ENCODE peak calls at places on chromosome 3, in eight cellular contexts. One of them, this sample, is unnamed.

GRCh38 chr3:58719684-58720083 is 53.1 kb upstream of the FAM3D start:
- DNase-seq in cardiac fibroblast: no peak
- DNase-seq in Peyer's patch: no peak
- DNase-seq in left ventricle myocardium inferior: no peak
- DNase-seq in heart left ventricle: no peak
- DNase-seq in astrocyte: no peak
- DNase-seq in AG04450: no peak
- DNase-seq in thoracic aorta: no peak
- DNase-seq in this sample: no peak

GRCh38 chr3:15815696-15816095 is 17.9 kb upstream of the ANKRD28 start:
- DNase-seq in cardiac fibroblast: peak
- DNase-seq in heart left ventricle: no peak
- DNase-seq in astrocyte: peak
- DNase-seq in AG04450: peak
- DNase-seq in thoracic aorta: no peak
- DNase-seq in left ventricle myocardium inferior: no peak
- DNase-seq in Peyer's patch: no peak
- DNase-seq in this sample: no peak

GRCh38 chr3:34856577-34856976 is 782.7 kb upstream of the ARPP21 start:
- DNase-seq in thoracic aorta: no peak
- DNase-seq in AG04450: no peak
- DNase-seq in cardiac fibroblast: no peak
- DNase-seq in left ventricle myocardium inferior: no peak
- DNase-seq in Peyer's patch: no peak
- DNase-seq in heart left ventricle: no peak
- DNase-seq in astrocyte: no peak
- DNase-seq in this sample: no peak

GRCh38 chr3:140117111-140117526 is 182.1 kb downstream of the CLSTN2 start:
- DNase-seq in cardiac fibroblast: no peak
- DNase-seq in heart left ventricle: no peak
- DNase-seq in astrocyte: no peak
- DNase-seq in left ventricle myocardium inferior: no peak
- DNase-seq in Peyer's patch: no peak
- DNase-seq in thoracic aorta: no peak
- DNase-seq in AG04450: no peak
- DNase-seq in this sample: no peak

GRCh38 chr3:148253713-148254112 is 444.0 kb upstream of the AGTR1 start:
- DNase-seq in Peyer's patch: no peak
- DNase-seq in left ventricle myocardium inferior: no peak
- DNase-seq in thoracic aorta: no peak
- DNase-seq in heart left ventricle: no peak
- DNase-seq in AG04450: no peak
- DNase-seq in cardiac fibroblast: no peak
- DNase-seq in astrocyte: no peak
- DNase-seq in this sample: no peak

GRCh38 chr3:22748453-22748852 is 454.7 kb upstream of the UBE2E2 start:
- DNase-seq in astrocyte: no peak
- DNase-seq in Peyer's patch: no peak
- DNase-seq in AG04450: no peak
- DNase-seq in cardiac fibroblast: no peak
- DNase-seq in left ventricle myocardium inferior: no peak
- DNase-seq in thoracic aorta: no peak
- DNase-seq in heart left ventricle: no peak
- DNase-seq in this sample: no peak

GRCh38 chr3:113051827-113052226 is 61.0 kb downstream of the GTPBP8 start:
- DNase-seq in thoracic aorta: no peak
- DNase-seq in astrocyte: peak
- DNase-seq in Peyer's patch: no peak
- DNase-seq in cardiac fibroblast: peak
- DNase-seq in heart left ventricle: no peak
- DNase-seq in left ventricle myocardium inferior: no peak
- DNase-seq in AG04450: no peak
- DNase-seq in this sample: no peak

GRCh38 chr3:24156466-24156865 is 211.4 kb downstream of the NR1D2 start:
- DNase-seq in Peyer's patch: no peak
- DNase-seq in thoracic aorta: no peak
- DNase-seq in astrocyte: peak
- DNase-seq in left ventricle myocardium inferior: no peak
- DNase-seq in cardiac fibroblast: peak
- DNase-seq in AG04450: no peak
- DNase-seq in heart left ventricle: no peak
- DNase-seq in this sample: no peak

DNA sequence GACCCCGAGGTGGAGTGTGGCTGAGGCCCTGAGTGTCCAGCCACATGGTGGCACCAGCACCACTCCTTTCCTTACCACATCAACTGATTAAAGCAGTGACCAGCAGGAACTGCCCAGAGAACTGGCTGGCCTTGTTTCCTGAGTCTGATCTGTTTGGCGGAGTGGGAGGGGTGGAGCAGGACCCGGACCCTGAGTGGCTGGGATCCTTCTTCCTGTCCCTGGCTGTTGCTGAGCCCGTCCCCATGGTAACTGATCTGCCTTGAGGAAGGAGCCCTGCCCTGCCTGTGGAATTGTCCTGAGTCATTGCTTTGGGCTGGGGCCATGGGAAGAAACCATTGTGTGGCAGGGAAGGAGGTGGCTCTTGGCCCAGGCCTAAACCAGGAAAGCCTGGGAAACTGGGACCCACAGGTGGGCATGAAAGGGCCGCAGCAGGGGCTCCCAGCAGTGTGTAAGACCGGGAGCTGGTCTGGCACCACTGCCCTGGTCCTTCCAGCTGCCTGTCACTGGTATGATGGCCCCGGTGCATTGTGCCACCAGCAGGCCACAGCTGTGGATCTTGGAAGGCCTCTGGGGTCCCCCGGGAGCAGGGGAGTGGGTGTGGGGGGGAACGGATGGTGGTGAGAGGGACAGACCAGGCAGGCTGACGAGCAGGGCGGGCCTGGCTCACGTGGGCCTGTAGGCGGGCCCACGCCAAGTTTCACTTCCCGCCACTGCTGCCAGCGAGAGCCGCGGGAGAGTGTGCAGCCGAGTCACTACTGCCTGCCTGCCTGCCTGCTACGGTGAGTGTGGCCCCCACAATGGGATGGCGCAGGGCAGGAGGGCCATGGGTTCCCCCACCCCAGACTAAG is 19.2 kb downstream of the ATRIP start:
- DNase-seq in AG04450: peak
- DNase-seq in left ventricle myocardium inferior: peak
- DNase-seq in heart left ventricle: peak
- DNase-seq in astrocyte: peak
- DNase-seq in thoracic aorta: peak
- DNase-seq in Peyer's patch: peak
- DNase-seq in cardiac fibroblast: peak
- DNase-seq in this sample: peak
- TF ChIP-seq CTCF in AG04450: peak
- TF ChIP-seq CTCF in left ventricle myocardium inferior: peak
- TF ChIP-seq CTCF in heart left ventricle: peak
- TF ChIP-seq CTCF in astrocyte: peak
- TF ChIP-seq CTCF in thoracic aorta: peak
- TF ChIP-seq CTCF in Peyer's patch: peak
- TF ChIP-seq CTCF in cardiac fibroblast: peak
- TF ChIP-seq CTCF in this sample: no peak

DNA sequence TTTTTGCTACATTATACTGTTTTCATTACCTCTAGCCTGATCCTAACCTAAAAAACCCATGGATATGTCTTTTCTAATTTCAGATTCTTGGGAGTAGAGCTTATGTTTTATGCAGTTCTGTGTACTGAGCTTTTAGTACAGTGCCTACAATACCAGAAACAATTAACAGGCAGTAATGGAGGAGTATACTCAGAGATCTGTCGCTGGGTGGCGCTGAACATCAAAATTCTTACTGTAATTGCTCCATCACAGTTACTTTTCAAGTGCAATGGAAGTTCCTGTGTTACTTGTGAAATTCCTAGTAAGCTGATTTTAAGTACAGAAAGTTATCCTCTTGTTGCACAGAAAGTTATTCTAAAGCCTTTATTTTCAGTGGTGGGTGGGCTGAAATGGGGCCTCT is 66.9 kb downstream of the RNF13 start:
- DNase-seq in thoracic aorta: no peak
- DNase-seq in AG04450: peak
- DNase-seq in left ventricle myocardium inferior: peak
- DNase-seq in astrocyte: peak
- DNase-seq in cardiac fibroblast: peak
- DNase-seq in heart left ventricle: peak
- DNase-seq in Peyer's patch: peak
- DNase-seq in this sample: peak
- TF ChIP-seq CTCF in thoracic aorta: peak
- TF ChIP-seq CTCF in AG04450: peak
- TF ChIP-seq CTCF in left ventricle myocardium inferior: peak
- TF ChIP-seq CTCF in astrocyte: peak
- TF ChIP-seq CTCF in cardiac fibroblast: peak
- TF ChIP-seq CTCF in heart left ventricle: peak
- TF ChIP-seq CTCF in Peyer's patch: peak
- TF ChIP-seq CTCF in this sample: peak

GRCh38 chr3:190513409-190514162 is at the start of gene IL1RAP:
- DNase-seq in astrocyte: peak
- DNase-seq in AG04450: peak
- DNase-seq in left ventricle myocardium inferior: peak
- DNase-seq in heart left ventricle: peak
- DNase-seq in cardiac fibroblast: peak
- DNase-seq in thoracic aorta: peak
- DNase-seq in Peyer's patch: peak
- DNase-seq in this sample: peak
- TF ChIP-seq CTCF in astrocyte: peak
- TF ChIP-seq CTCF in AG04450: peak
- TF ChIP-seq CTCF in left ventricle myocardium inferior: peak
- TF ChIP-seq CTCF in heart left ventricle: peak
- TF ChIP-seq CTCF in cardiac fibroblast: no peak
- TF ChIP-seq CTCF in thoracic aorta: peak
- TF ChIP-seq CTCF in Peyer's patch: peak
- TF ChIP-seq CTCF in this sample: peak

DNA sequence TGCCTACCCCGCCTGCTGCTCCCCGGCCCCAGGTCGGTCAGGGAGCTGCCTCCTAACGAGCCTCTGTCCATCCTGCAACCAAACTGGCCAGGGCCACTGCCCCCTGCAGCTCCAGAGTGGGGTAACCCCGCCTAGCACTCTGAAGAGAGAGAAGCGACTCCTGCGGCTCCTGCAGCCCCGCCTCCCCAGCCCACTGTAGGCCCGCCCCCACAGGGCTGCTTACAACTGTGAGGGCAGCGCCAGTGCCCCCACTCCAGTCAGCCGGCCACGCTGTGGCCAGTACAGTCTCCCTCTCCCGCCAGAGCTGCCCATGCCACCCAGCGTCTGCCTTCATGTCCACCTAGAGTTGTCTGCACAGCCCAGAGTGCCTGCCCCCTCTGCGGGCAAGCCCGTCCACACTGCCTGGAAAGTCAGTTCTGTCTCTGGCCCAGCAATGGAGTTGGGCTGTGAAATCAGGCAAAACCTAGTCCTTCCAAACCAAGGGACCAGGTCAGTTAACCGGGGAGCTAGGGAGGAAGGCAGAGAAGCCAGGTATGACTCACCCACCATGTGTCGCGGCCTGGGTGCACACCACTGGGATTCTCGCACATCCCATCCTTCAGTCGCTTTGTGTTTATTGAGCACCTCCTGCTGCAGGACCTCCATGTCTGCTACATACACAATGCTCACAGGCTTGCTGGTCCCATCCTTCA is 2.4 kb downstream of the UCN2 start:
- DNase-seq in AG04450: no peak
- DNase-seq in heart left ventricle: peak
- DNase-seq in cardiac fibroblast: peak
- DNase-seq in astrocyte: peak
- DNase-seq in left ventricle myocardium inferior: peak
- DNase-seq in thoracic aorta: no peak
- DNase-seq in Peyer's patch: no peak
- DNase-seq in this sample: peak
- TF ChIP-seq CTCF in AG04450: peak
- TF ChIP-seq CTCF in heart left ventricle: no peak
- TF ChIP-seq CTCF in cardiac fibroblast: peak
- TF ChIP-seq CTCF in astrocyte: no peak
- TF ChIP-seq CTCF in left ventricle myocardium inferior: peak
- TF ChIP-seq CTCF in thoracic aorta: no peak
- TF ChIP-seq CTCF in Peyer's patch: no peak
- TF ChIP-seq CTCF in this sample: no peak

DNA sequence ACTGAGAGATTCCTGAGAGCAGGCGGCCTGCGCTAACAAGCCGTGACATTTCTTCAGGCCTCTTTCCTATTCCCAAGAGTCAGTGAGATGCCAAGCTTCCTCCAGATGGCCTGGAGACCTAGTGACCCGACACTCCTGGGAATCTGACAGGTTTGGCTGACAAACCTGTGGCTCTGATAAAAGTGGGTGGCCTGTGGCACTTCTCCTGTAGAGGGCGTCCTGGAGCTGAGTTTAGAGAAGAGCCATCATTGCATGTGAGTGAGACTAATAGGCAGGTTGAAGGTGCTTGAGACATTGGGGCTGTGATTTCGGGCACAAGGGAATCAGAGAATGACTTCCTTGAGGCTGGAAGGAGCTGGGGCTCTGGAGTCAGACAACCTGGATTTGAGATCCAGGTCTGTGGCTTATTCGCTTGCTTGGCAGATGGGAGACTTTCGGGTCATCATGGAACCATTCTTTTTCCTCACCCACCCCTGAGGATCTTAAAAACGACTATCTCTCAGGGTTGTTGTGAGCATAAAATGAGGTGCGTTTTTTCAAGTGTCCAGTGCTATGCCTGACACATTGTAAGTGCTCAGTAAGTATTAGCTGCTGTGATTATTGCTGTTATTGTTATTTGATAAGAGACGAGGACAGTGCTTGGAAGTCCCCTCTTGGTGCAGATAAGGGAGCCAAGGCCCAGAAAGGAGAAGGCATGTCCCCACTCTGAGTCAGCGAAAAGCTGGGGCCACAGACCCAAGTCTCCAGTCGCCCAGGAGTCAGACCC is 77.2 kb downstream of the SCN10A start:
- DNase-seq in AG04450: no peak
- DNase-seq in Peyer's patch: no peak
- DNase-seq in heart left ventricle: no peak
- DNase-seq in cardiac fibroblast: peak
- DNase-seq in left ventricle myocardium inferior: no peak
- DNase-seq in astrocyte: no peak
- DNase-seq in thoracic aorta: no peak
- DNase-seq in this sample: peak
- TF ChIP-seq CTCF in AG04450: peak
- TF ChIP-seq CTCF in Peyer's patch: no peak
- TF ChIP-seq CTCF in heart left ventricle: peak
- TF ChIP-seq CTCF in cardiac fibroblast: peak
- TF ChIP-seq CTCF in left ventricle myocardium inferior: peak
- TF ChIP-seq CTCF in astrocyte: peak
- TF ChIP-seq CTCF in thoracic aorta: peak
- TF ChIP-seq CTCF in this sample: peak

DNA sequence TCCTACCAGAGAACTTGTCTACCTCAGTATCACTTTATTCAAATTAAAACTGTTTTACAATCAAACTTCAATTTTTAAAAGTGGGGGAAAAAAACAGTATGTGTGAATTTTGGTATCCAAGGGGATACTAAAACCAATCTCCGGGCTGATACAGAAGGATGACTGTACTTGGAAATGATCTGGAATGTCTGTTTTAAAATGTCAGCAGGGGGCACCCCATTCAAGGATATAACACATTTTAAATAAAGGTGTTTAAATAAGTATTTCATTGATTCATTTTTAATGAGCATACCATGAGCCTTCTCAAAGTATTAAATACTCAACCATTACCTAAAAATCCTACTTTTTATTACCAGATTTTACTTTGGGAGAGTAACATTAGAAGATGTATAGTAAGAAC is 67.9 kb downstream of the ULK4 start:
- DNase-seq in heart left ventricle: peak
- DNase-seq in astrocyte: peak
- DNase-seq in Peyer's patch: no peak
- DNase-seq in AG04450: no peak
- DNase-seq in thoracic aorta: no peak
- DNase-seq in left ventricle myocardium inferior: no peak
- DNase-seq in cardiac fibroblast: peak
- DNase-seq in this sample: peak
- TF ChIP-seq CTCF in heart left ventricle: peak
- TF ChIP-seq CTCF in astrocyte: peak
- TF ChIP-seq CTCF in Peyer's patch: peak
- TF ChIP-seq CTCF in AG04450: peak
- TF ChIP-seq CTCF in thoracic aorta: peak
- TF ChIP-seq CTCF in left ventricle myocardium inferior: peak
- TF ChIP-seq CTCF in cardiac fibroblast: peak
- TF ChIP-seq CTCF in this sample: peak

GRCh38 chr3:52077376-52077775 is 21.0 kb upstream of the DUSP7 start:
- DNase-seq in AG04450: no peak
- DNase-seq in left ventricle myocardium inferior: no peak
- DNase-seq in astrocyte: no peak
- DNase-seq in thoracic aorta: no peak
- DNase-seq in Peyer's patch: no peak
- DNase-seq in cardiac fibroblast: no peak
- DNase-seq in heart left ventricle: no peak
- DNase-seq in this sample: no peak
- TF ChIP-seq CTCF in AG04450: peak
- TF ChIP-seq CTCF in left ventricle myocardium inferior: peak
- TF ChIP-seq CTCF in astrocyte: no peak
- TF ChIP-seq CTCF in thoracic aorta: peak
- TF ChIP-seq CTCF in Peyer's patch: no peak
- TF ChIP-seq CTCF in cardiac fibroblast: no peak
- TF ChIP-seq CTCF in heart left ventricle: peak
- TF ChIP-seq CTCF in this sample: no peak